ENCODE peak calls at places on chromosome 17, in seven cellular contexts. One of them, this sample, is unnamed. For H3K27me3, the result is how much of the 10 kb centered on the place peaks cover.

GRCh38 chr17:38798614-38799500 is 499 bp downstream of the PIP4K2B start:
- DNase-seq in fibroblast of lung: peak
- DNase-seq in CD4-positive, alpha-beta T cell: peak
- DNase-seq in naive thymus-derived CD4-positive, alpha-beta T cell: peak
- DNase-seq in HL-60: peak
- DNase-seq in gastrocnemius medialis: no peak
- DNase-seq in heart left ventricle: no peak
- DNase-seq in this sample: peak

GRCh38 chr17:14373587-14374259 is 72.8 kb downstream of the HS3ST3B1 start:
- DNase-seq in CD4-positive, alpha-beta T cell: no peak
- DNase-seq in gastrocnemius medialis: no peak
- DNase-seq in HL-60: no peak
- DNase-seq in fibroblast of lung: no peak
- DNase-seq in heart left ventricle: no peak
- DNase-seq in naive thymus-derived CD4-positive, alpha-beta T cell: no peak
- DNase-seq in this sample: no peak

GRCh38 chr17:57085448-57086068 is 512 bp downstream of the AKAP1 start:
- DNase-seq in fibroblast of lung: peak
- DNase-seq in HL-60: peak
- DNase-seq in CD4-positive, alpha-beta T cell: peak
- DNase-seq in gastrocnemius medialis: peak
- DNase-seq in naive thymus-derived CD4-positive, alpha-beta T cell: peak
- DNase-seq in heart left ventricle: peak
- DNase-seq in this sample: peak

GRCh38 chr17:4411201-4411600 is 22.5 kb upstream of the SPNS3 start:
- DNase-seq in heart left ventricle: no peak
- DNase-seq in naive thymus-derived CD4-positive, alpha-beta T cell: no peak
- DNase-seq in gastrocnemius medialis: no peak
- DNase-seq in HL-60: no peak
- DNase-seq in CD4-positive, alpha-beta T cell: no peak
- DNase-seq in fibroblast of lung: no peak
- DNase-seq in this sample: no peak

GRCh38 chr17:36529121-36529520 is 5.5 kb downstream of the MYO19 start:
- DNase-seq in CD4-positive, alpha-beta T cell: no peak
- DNase-seq in heart left ventricle: no peak
- DNase-seq in naive thymus-derived CD4-positive, alpha-beta T cell: no peak
- DNase-seq in fibroblast of lung: peak
- DNase-seq in gastrocnemius medialis: no peak
- DNase-seq in HL-60: no peak
- DNase-seq in this sample: no peak

GRCh38 chr17:75652934-75653549 is 13.9 kb downstream of the RECQL5 start:
- DNase-seq in HL-60: no peak
- DNase-seq in naive thymus-derived CD4-positive, alpha-beta T cell: no peak
- DNase-seq in CD4-positive, alpha-beta T cell: no peak
- DNase-seq in gastrocnemius medialis: no peak
- DNase-seq in heart left ventricle: no peak
- DNase-seq in fibroblast of lung: peak
- DNase-seq in this sample: no peak

GRCh38 chr17:77670125-77670524 is 288.4 kb upstream of the TNRC6C start:
- DNase-seq in HL-60: peak
- DNase-seq in fibroblast of lung: no peak
- DNase-seq in heart left ventricle: no peak
- DNase-seq in gastrocnemius medialis: no peak
- DNase-seq in CD4-positive, alpha-beta T cell: no peak
- DNase-seq in naive thymus-derived CD4-positive, alpha-beta T cell: no peak
- DNase-seq in this sample: no peak

GRCh38 chr17:43366809-43367587 is 31.8 kb upstream of the ARL4D start:
- DNase-seq in heart left ventricle: no peak
- DNase-seq in gastrocnemius medialis: peak
- DNase-seq in naive thymus-derived CD4-positive, alpha-beta T cell: no peak
- DNase-seq in HL-60: no peak
- DNase-seq in CD4-positive, alpha-beta T cell: no peak
- DNase-seq in fibroblast of lung: peak
- DNase-seq in this sample: no peak

GRCh38 chr17:57945999-57946797 is 9.0 kb downstream of the CUEDC1 start:
- DNase-seq in gastrocnemius medialis: no peak
- DNase-seq in CD4-positive, alpha-beta T cell: no peak
- DNase-seq in heart left ventricle: no peak
- DNase-seq in fibroblast of lung: peak
- DNase-seq in HL-60: no peak
- DNase-seq in naive thymus-derived CD4-positive, alpha-beta T cell: no peak
- DNase-seq in this sample: no peak

GRCh38 chr17:55577011-55577586 is 65.8 kb upstream of the SMIM36 start:
- DNase-seq in CD4-positive, alpha-beta T cell: peak
- DNase-seq in fibroblast of lung: peak
- DNase-seq in HL-60: no peak
- DNase-seq in naive thymus-derived CD4-positive, alpha-beta T cell: peak
- DNase-seq in heart left ventricle: peak
- DNase-seq in gastrocnemius medialis: peak
- DNase-seq in this sample: peak

DNA sequence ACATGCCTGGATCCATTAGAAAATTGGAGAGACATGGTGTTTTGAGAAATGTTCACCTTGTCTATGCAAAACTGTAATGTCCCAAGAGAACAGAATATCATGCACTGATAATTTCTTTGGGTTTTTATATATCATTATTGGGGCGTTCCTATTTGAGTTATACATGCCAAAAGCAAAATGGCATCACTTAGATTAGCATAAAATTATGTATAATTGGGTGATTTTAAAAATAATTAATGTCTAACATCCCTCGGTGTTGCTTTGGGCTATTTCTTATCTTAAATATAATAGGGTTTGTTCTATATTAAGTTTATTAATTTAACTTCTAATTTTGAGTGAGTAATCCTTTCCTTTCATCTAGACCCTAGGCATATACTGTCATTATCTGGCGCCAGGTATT is at the start of gene KRT28:
- DNase-seq in naive thymus-derived CD4-positive, alpha-beta T cell: no peak
- DNase-seq in gastrocnemius medialis: no peak
- DNase-seq in HL-60: no peak
- DNase-seq in fibroblast of lung: no peak
- DNase-seq in CD4-positive, alpha-beta T cell: no peak
- DNase-seq in heart left ventricle: no peak
- DNase-seq in this sample: no peak
- H3K27me3 ChIP-seq in naive thymus-derived CD4-positive, alpha-beta T cell: under half
- H3K27me3 ChIP-seq in gastrocnemius medialis: under half
- H3K27me3 ChIP-seq in HL-60: under half
- H3K27me3 ChIP-seq in fibroblast of lung: under half
- H3K27me3 ChIP-seq in CD4-positive, alpha-beta T cell: half or more
- H3K27me3 ChIP-seq in heart left ventricle: under half
- H3K27me3 ChIP-seq in this sample: under half

GRCh38 chr17:79609175-79609589 is 1.7 kb downstream of the RBFOX3 start:
- DNase-seq in heart left ventricle: no peak
- DNase-seq in naive thymus-derived CD4-positive, alpha-beta T cell: no peak
- DNase-seq in gastrocnemius medialis: no peak
- DNase-seq in HL-60: no peak
- DNase-seq in fibroblast of lung: no peak
- DNase-seq in CD4-positive, alpha-beta T cell: no peak
- DNase-seq in this sample: no peak

GRCh38 chr17:79603771-79604170 is 7.1 kb downstream of the RBFOX3 start:
- DNase-seq in CD4-positive, alpha-beta T cell: no peak
- DNase-seq in naive thymus-derived CD4-positive, alpha-beta T cell: no peak
- DNase-seq in HL-60: no peak
- DNase-seq in heart left ventricle: no peak
- DNase-seq in fibroblast of lung: no peak
- DNase-seq in gastrocnemius medialis: no peak
- DNase-seq in this sample: no peak

GRCh38 chr17:79608729-79609039 is 2.2 kb downstream of the RBFOX3 start:
- DNase-seq in HL-60: no peak
- DNase-seq in heart left ventricle: no peak
- DNase-seq in CD4-positive, alpha-beta T cell: no peak
- DNase-seq in gastrocnemius medialis: no peak
- DNase-seq in naive thymus-derived CD4-positive, alpha-beta T cell: no peak
- DNase-seq in fibroblast of lung: no peak
- DNase-seq in this sample: no peak

GRCh38 chr17:79607941-79608728 is 2.7 kb downstream of the RBFOX3 start:
- DNase-seq in CD4-positive, alpha-beta T cell: no peak
- DNase-seq in heart left ventricle: no peak
- DNase-seq in fibroblast of lung: peak
- DNase-seq in gastrocnemius medialis: no peak
- DNase-seq in HL-60: no peak
- DNase-seq in naive thymus-derived CD4-positive, alpha-beta T cell: no peak
- DNase-seq in this sample: no peak

DNA sequence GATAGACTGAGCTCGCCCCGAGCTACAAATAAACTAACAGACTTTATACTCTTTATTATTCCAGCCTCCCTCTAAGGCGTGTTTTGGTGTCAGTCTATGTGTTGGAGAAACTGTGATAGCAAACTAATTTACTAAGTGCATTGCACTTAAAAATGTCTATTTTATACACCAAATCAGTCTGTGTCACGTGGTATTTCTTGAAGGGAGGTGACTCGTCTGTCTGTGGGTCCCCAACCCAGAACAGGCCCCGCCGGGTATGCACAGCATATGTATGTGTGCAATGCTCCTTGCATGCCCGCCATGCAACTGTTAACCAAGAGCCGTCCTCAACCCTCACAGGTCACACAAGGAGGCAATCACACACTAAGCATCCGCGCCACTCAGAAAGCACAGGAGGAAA is 4.4 kb downstream of the RBFOX3 start:
- DNase-seq in fibroblast of lung: no peak
- DNase-seq in HL-60: no peak
- DNase-seq in naive thymus-derived CD4-positive, alpha-beta T cell: no peak
- DNase-seq in gastrocnemius medialis: no peak
- DNase-seq in CD4-positive, alpha-beta T cell: no peak
- DNase-seq in heart left ventricle: no peak
- DNase-seq in this sample: no peak
- H3K27me3 ChIP-seq in fibroblast of lung: under half
- H3K27me3 ChIP-seq in HL-60: under half
- H3K27me3 ChIP-seq in naive thymus-derived CD4-positive, alpha-beta T cell: under half
- H3K27me3 ChIP-seq in gastrocnemius medialis: half or more
- H3K27me3 ChIP-seq in CD4-positive, alpha-beta T cell: under half
- H3K27me3 ChIP-seq in heart left ventricle: half or more
- H3K27me3 ChIP-seq in this sample: under half

GRCh38 chr17:60146206-60146605 is 3.6 kb upstream of the CA4 start:
- DNase-seq in naive thymus-derived CD4-positive, alpha-beta T cell: no peak
- DNase-seq in heart left ventricle: peak
- DNase-seq in CD4-positive, alpha-beta T cell: no peak
- DNase-seq in HL-60: no peak
- DNase-seq in fibroblast of lung: no peak
- DNase-seq in gastrocnemius medialis: no peak
- DNase-seq in this sample: no peak

GRCh38 chr17:60151355-60151754 is 1.6 kb downstream of the CA4 start:
- DNase-seq in fibroblast of lung: no peak
- DNase-seq in naive thymus-derived CD4-positive, alpha-beta T cell: no peak
- DNase-seq in HL-60: no peak
- DNase-seq in heart left ventricle: no peak
- DNase-seq in gastrocnemius medialis: no peak
- DNase-seq in CD4-positive, alpha-beta T cell: no peak
- DNase-seq in this sample: no peak

GRCh38 chr17:60149691-60150582 is at the start of gene CA4:
- DNase-seq in heart left ventricle: peak
- DNase-seq in CD4-positive, alpha-beta T cell: no peak
- DNase-seq in gastrocnemius medialis: no peak
- DNase-seq in HL-60: no peak
- DNase-seq in fibroblast of lung: no peak
- DNase-seq in naive thymus-derived CD4-positive, alpha-beta T cell: no peak
- DNase-seq in this sample: no peak

GRCh38 chr17:60147553-60148241 is 2.1 kb upstream of the CA4 start:
- DNase-seq in fibroblast of lung: no peak
- DNase-seq in HL-60: no peak
- DNase-seq in CD4-positive, alpha-beta T cell: no peak
- DNase-seq in naive thymus-derived CD4-positive, alpha-beta T cell: no peak
- DNase-seq in gastrocnemius medialis: no peak
- DNase-seq in heart left ventricle: peak
- DNase-seq in this sample: no peak

GRCh38 chr17:60148300-60148838 is 1.4 kb upstream of the CA4 start:
- DNase-seq in CD4-positive, alpha-beta T cell: no peak
- DNase-seq in heart left ventricle: no peak
- DNase-seq in fibroblast of lung: no peak
- DNase-seq in gastrocnemius medialis: no peak
- DNase-seq in HL-60: no peak
- DNase-seq in naive thymus-derived CD4-positive, alpha-beta T cell: no peak
- DNase-seq in this sample: no peak
- H3K27me3 ChIP-seq in CD4-positive, alpha-beta T cell: half or more
- H3K27me3 ChIP-seq in heart left ventricle: half or more
- H3K27me3 ChIP-seq in fibroblast of lung: half or more
- H3K27me3 ChIP-seq in gastrocnemius medialis: under half
- H3K27me3 ChIP-seq in HL-60: under half
- H3K27me3 ChIP-seq in naive thymus-derived CD4-positive, alpha-beta T cell: under half
- H3K27me3 ChIP-seq in this sample: under half

DNA sequence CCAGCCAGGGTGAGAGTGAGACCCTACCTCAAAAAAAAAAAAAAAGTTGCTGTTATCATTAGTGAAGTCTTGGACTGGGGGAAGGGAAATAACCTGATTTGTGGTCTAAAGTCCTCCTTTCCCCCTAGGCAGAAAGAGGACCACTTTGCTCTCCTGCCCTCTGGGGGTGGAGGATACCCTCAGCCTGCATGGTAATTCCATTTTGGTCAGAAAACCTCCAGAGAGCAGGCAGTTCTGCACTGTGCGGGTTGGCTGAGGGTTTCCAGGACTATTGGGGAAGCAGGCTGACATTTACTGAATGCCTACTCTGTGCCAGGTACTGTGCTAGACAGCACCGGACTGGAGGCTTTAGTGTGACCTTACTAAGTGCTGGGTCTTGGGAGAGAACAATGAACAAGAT is 2.6 kb downstream of the ADAP2 start:
- DNase-seq in heart left ventricle: no peak
- DNase-seq in CD4-positive, alpha-beta T cell: no peak
- DNase-seq in HL-60: no peak
- DNase-seq in fibroblast of lung: no peak
- DNase-seq in gastrocnemius medialis: no peak
- DNase-seq in naive thymus-derived CD4-positive, alpha-beta T cell: no peak
- DNase-seq in this sample: no peak
- H3K27me3 ChIP-seq in heart left ventricle: under half
- H3K27me3 ChIP-seq in CD4-positive, alpha-beta T cell: under half
- H3K27me3 ChIP-seq in HL-60: under half
- H3K27me3 ChIP-seq in fibroblast of lung: under half
- H3K27me3 ChIP-seq in gastrocnemius medialis: under half
- H3K27me3 ChIP-seq in naive thymus-derived CD4-positive, alpha-beta T cell: under half
- H3K27me3 ChIP-seq in this sample: under half

GRCh38 chr17:42183741-42184711 is 1.2 kb downstream of the HCRT start:
- DNase-seq in HL-60: peak
- DNase-seq in fibroblast of lung: peak
- DNase-seq in gastrocnemius medialis: peak
- DNase-seq in heart left ventricle: peak
- DNase-seq in naive thymus-derived CD4-positive, alpha-beta T cell: peak
- DNase-seq in CD4-positive, alpha-beta T cell: peak
- DNase-seq in this sample: peak

GRCh38 chr17:42182927-42183734 is 2.1 kb downstream of the HCRT start:
- DNase-seq in gastrocnemius medialis: no peak
- DNase-seq in HL-60: peak
- DNase-seq in fibroblast of lung: peak
- DNase-seq in naive thymus-derived CD4-positive, alpha-beta T cell: no peak
- DNase-seq in heart left ventricle: no peak
- DNase-seq in CD4-positive, alpha-beta T cell: no peak
- DNase-seq in this sample: no peak

GRCh38 chr17:42187833-42188232 is 2.6 kb upstream of the HCRT start:
- DNase-seq in fibroblast of lung: no peak
- DNase-seq in CD4-positive, alpha-beta T cell: no peak
- DNase-seq in gastrocnemius medialis: no peak
- DNase-seq in HL-60: no peak
- DNase-seq in heart left ventricle: no peak
- DNase-seq in naive thymus-derived CD4-positive, alpha-beta T cell: no peak
- DNase-seq in this sample: no peak

GRCh38 chr17:42184717-42185496 is at the start of gene HCRT:
- DNase-seq in HL-60: no peak
- DNase-seq in naive thymus-derived CD4-positive, alpha-beta T cell: no peak
- DNase-seq in heart left ventricle: no peak
- DNase-seq in fibroblast of lung: no peak
- DNase-seq in CD4-positive, alpha-beta T cell: no peak
- DNase-seq in gastrocnemius medialis: no peak
- DNase-seq in this sample: no peak

GRCh38 chr17:42185497-42185860 is 227 bp upstream of the HCRT start:
- DNase-seq in naive thymus-derived CD4-positive, alpha-beta T cell: no peak
- DNase-seq in heart left ventricle: no peak
- DNase-seq in HL-60: no peak
- DNase-seq in gastrocnemius medialis: no peak
- DNase-seq in CD4-positive, alpha-beta T cell: no peak
- DNase-seq in fibroblast of lung: no peak
- DNase-seq in this sample: no peak
- H3K27me3 ChIP-seq in naive thymus-derived CD4-positive, alpha-beta T cell: under half
- H3K27me3 ChIP-seq in heart left ventricle: under half
- H3K27me3 ChIP-seq in HL-60: under half
- H3K27me3 ChIP-seq in gastrocnemius medialis: under half
- H3K27me3 ChIP-seq in CD4-positive, alpha-beta T cell: under half
- H3K27me3 ChIP-seq in fibroblast of lung: under half
- H3K27me3 ChIP-seq in this sample: under half

This sample was measured in GM06990.